ENCODE peak calls at places on chromosomes 2 and 18, in ten cellular contexts. One of them, this sample, is unnamed.

GRCh38 chr18:11962586-11962985 is 18.7 kb upstream of the IMPA2 start:
- DNase-seq in endodermal cell: no peak
- DNase-seq in OCI-LY7: no peak
- DNase-seq in prostate gland: no peak
- DNase-seq in spleen: no peak
- DNase-seq in CD4-positive, alpha-beta T cell: no peak
- DNase-seq in psoas muscle: no peak
- DNase-seq in fibroblast of lung: peak
- DNase-seq in uterus: no peak
- DNase-seq in lung: no peak
- DNase-seq in this sample: no peak

GRCh38 chr2:216108310-216108966 is 710 bp upstream of the XRCC5 start:
- DNase-seq in fibroblast of lung: no peak
- DNase-seq in CD4-positive, alpha-beta T cell: no peak
- DNase-seq in lung: no peak
- DNase-seq in prostate gland: no peak
- DNase-seq in endodermal cell: peak
- DNase-seq in uterus: no peak
- DNase-seq in spleen: no peak
- DNase-seq in psoas muscle: no peak
- DNase-seq in OCI-LY7: peak
- DNase-seq in this sample: no peak

GRCh38 chr2:190354003-190354690 is 10.8 kb downstream of the INPP1 start:
- DNase-seq in psoas muscle: no peak
- DNase-seq in spleen: no peak
- DNase-seq in CD4-positive, alpha-beta T cell: no peak
- DNase-seq in uterus: no peak
- DNase-seq in OCI-LY7: no peak
- DNase-seq in fibroblast of lung: peak
- DNase-seq in endodermal cell: peak
- DNase-seq in prostate gland: no peak
- DNase-seq in lung: no peak
- DNase-seq in this sample: no peak

GRCh38 chr2:42498482-42498881 is 4.7 kb upstream of the KCNG3 start:
- DNase-seq in prostate gland: no peak
- DNase-seq in OCI-LY7: no peak
- DNase-seq in fibroblast of lung: peak
- DNase-seq in lung: no peak
- DNase-seq in spleen: no peak
- DNase-seq in psoas muscle: no peak
- DNase-seq in endodermal cell: no peak
- DNase-seq in CD4-positive, alpha-beta T cell: no peak
- DNase-seq in uterus: no peak
- DNase-seq in this sample: no peak

GRCh38 chr2:173966274-173967098 is 1.3 kb upstream of the SP3 start:
- DNase-seq in endodermal cell: no peak
- DNase-seq in spleen: no peak
- DNase-seq in prostate gland: no peak
- DNase-seq in OCI-LY7: no peak
- DNase-seq in CD4-positive, alpha-beta T cell: no peak
- DNase-seq in fibroblast of lung: no peak
- DNase-seq in psoas muscle: no peak
- DNase-seq in uterus: no peak
- DNase-seq in lung: no peak
- DNase-seq in this sample: no peak

GRCh38 chr18:596288-596881 is 403 bp upstream of the CLUL1 start:
- DNase-seq in uterus: no peak
- DNase-seq in fibroblast of lung: peak
- DNase-seq in lung: peak
- DNase-seq in spleen: no peak
- DNase-seq in OCI-LY7: peak
- DNase-seq in endodermal cell: peak
- DNase-seq in prostate gland: peak
- DNase-seq in psoas muscle: no peak
- DNase-seq in CD4-positive, alpha-beta T cell: no peak
- DNase-seq in this sample: peak

GRCh38 chr2:45891719-45892118 is 240.2 kb downstream of the PRKCE start:
- DNase-seq in lung: no peak
- DNase-seq in endodermal cell: no peak
- DNase-seq in uterus: no peak
- DNase-seq in psoas muscle: no peak
- DNase-seq in fibroblast of lung: no peak
- DNase-seq in OCI-LY7: no peak
- DNase-seq in prostate gland: no peak
- DNase-seq in spleen: no peak
- DNase-seq in CD4-positive, alpha-beta T cell: no peak
- DNase-seq in this sample: no peak

GRCh38 chr2:230864605-230865323 is at the start of gene ITM2C:
- DNase-seq in CD4-positive, alpha-beta T cell: peak
- DNase-seq in OCI-LY7: peak
- DNase-seq in endodermal cell: peak
- DNase-seq in prostate gland: peak
- DNase-seq in psoas muscle: peak
- DNase-seq in spleen: peak
- DNase-seq in uterus: peak
- DNase-seq in lung: no peak
- DNase-seq in fibroblast of lung: peak
- DNase-seq in this sample: peak

GRCh38 chr2:138922973-138923563 is 142.9 kb upstream of the NXPH2 start:
- DNase-seq in endodermal cell: no peak
- DNase-seq in uterus: no peak
- DNase-seq in psoas muscle: no peak
- DNase-seq in prostate gland: no peak
- DNase-seq in spleen: no peak
- DNase-seq in CD4-positive, alpha-beta T cell: no peak
- DNase-seq in fibroblast of lung: peak
- DNase-seq in OCI-LY7: peak
- DNase-seq in lung: no peak
- DNase-seq in this sample: peak
- TF ChIP-seq CTCF in endodermal cell: peak
- TF ChIP-seq CTCF in uterus: no peak
- TF ChIP-seq CTCF in psoas muscle: peak
- TF ChIP-seq CTCF in prostate gland: no peak
- TF ChIP-seq CTCF in spleen: no peak
- TF ChIP-seq CTCF in CD4-positive, alpha-beta T cell: no peak
- TF ChIP-seq CTCF in fibroblast of lung: peak
- TF ChIP-seq CTCF in OCI-LY7: peak
- TF ChIP-seq CTCF in lung: no peak
- TF ChIP-seq CTCF in this sample: peak

GRCh38 chr2:112720785-112721184 is at the start of gene NT5DC4:
- DNase-seq in spleen: no peak
- DNase-seq in fibroblast of lung: no peak
- DNase-seq in uterus: no peak
- DNase-seq in psoas muscle: no peak
- DNase-seq in CD4-positive, alpha-beta T cell: no peak
- DNase-seq in OCI-LY7: no peak
- DNase-seq in endodermal cell: no peak
- DNase-seq in prostate gland: no peak
- DNase-seq in lung: no peak
- DNase-seq in this sample: no peak
- H3K27ac ChIP-seq in spleen: no peak
- H3K27ac ChIP-seq in fibroblast of lung: no peak
- H3K27ac ChIP-seq in uterus: no peak
- H3K27ac ChIP-seq in psoas muscle: no peak
- H3K27ac ChIP-seq in CD4-positive, alpha-beta T cell: no peak
- H3K27ac ChIP-seq in OCI-LY7: no peak
- H3K27ac ChIP-seq in endodermal cell: no peak
- H3K27ac ChIP-seq in prostate gland: no peak
- H3K27ac ChIP-seq in lung: no peak
- H3K27ac ChIP-seq in this sample: no peak

DNA sequence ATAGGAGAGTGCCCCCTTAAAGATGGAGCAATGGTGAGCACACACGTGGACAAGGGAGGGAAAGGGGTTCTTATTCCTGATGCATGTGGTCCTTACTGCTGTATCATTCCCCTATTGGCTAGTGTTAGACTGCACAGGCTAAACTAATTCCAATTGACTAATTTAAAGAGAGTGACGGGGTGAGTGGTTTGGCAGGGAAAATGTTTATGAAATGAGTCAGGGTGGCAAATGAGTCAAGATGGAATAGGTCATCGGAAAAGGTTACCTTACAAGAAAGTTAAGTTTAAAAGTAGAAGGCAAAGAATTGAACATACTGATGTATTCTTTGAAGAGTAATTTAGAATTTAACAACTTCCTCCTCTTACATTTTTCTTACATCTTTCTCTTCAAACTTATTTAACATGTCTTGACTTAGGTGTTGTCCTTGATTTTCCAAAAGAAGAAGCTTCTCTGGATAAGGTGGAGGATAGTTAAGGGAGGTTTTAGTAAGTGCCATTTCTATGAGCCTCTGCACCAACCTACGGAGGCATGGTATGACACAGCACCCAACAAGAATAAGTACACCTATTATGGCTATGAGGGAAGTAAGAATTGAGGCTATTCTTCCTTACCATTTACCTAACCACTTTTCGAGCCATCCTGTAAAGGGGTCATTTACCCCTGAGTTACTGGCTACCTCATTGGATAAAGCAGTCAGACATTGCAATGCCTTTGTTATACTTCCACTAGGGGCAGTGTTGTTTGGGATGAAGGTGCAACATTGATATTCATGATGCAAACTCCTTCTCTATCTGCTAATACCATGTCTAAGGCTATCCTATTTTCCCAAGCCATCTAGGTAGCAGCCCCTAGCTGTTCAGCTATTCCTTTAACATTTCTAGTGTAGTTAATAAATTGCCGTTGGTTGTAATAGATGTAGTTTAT is 1345.8 kb upstream of the LRRTM1 start:
- DNase-seq in uterus: no peak
- DNase-seq in psoas muscle: no peak
- DNase-seq in fibroblast of lung: peak
- DNase-seq in prostate gland: no peak
- DNase-seq in endodermal cell: no peak
- DNase-seq in OCI-LY7: no peak
- DNase-seq in CD4-positive, alpha-beta T cell: no peak
- DNase-seq in spleen: no peak
- DNase-seq in lung: no peak
- DNase-seq in this sample: peak
- TF ChIP-seq CTCF in uterus: no peak
- TF ChIP-seq CTCF in psoas muscle: no peak
- TF ChIP-seq CTCF in fibroblast of lung: peak
- TF ChIP-seq CTCF in prostate gland: no peak
- TF ChIP-seq CTCF in endodermal cell: peak
- TF ChIP-seq CTCF in OCI-LY7: peak
- TF ChIP-seq CTCF in CD4-positive, alpha-beta T cell: no peak
- TF ChIP-seq CTCF in spleen: no peak
- TF ChIP-seq CTCF in lung: no peak
- TF ChIP-seq CTCF in this sample: no peak

GRCh38 chr2:11387831-11388230 is 43.4 kb upstream of the ROCK2 start:
- DNase-seq in lung: no peak
- DNase-seq in spleen: no peak
- DNase-seq in uterus: no peak
- DNase-seq in CD4-positive, alpha-beta T cell: no peak
- DNase-seq in fibroblast of lung: no peak
- DNase-seq in prostate gland: peak
- DNase-seq in endodermal cell: no peak
- DNase-seq in OCI-LY7: no peak
- DNase-seq in psoas muscle: no peak
- DNase-seq in this sample: no peak

GRCh38 chr2:11385222-11385621 is 40.8 kb upstream of the ROCK2 start:
- DNase-seq in CD4-positive, alpha-beta T cell: no peak
- DNase-seq in psoas muscle: no peak
- DNase-seq in OCI-LY7: no peak
- DNase-seq in fibroblast of lung: no peak
- DNase-seq in uterus: no peak
- DNase-seq in spleen: no peak
- DNase-seq in lung: no peak
- DNase-seq in prostate gland: no peak
- DNase-seq in endodermal cell: no peak
- DNase-seq in this sample: no peak

GRCh38 chr2:11385847-11386246 is 41.4 kb upstream of the ROCK2 start:
- DNase-seq in prostate gland: no peak
- DNase-seq in spleen: no peak
- DNase-seq in uterus: no peak
- DNase-seq in fibroblast of lung: no peak
- DNase-seq in CD4-positive, alpha-beta T cell: no peak
- DNase-seq in psoas muscle: no peak
- DNase-seq in lung: no peak
- DNase-seq in endodermal cell: no peak
- DNase-seq in OCI-LY7: no peak
- DNase-seq in this sample: no peak

GRCh38 chr2:11388262-11389047 is 44.0 kb upstream of the ROCK2 start:
- DNase-seq in OCI-LY7: no peak
- DNase-seq in lung: no peak
- DNase-seq in fibroblast of lung: no peak
- DNase-seq in CD4-positive, alpha-beta T cell: no peak
- DNase-seq in uterus: no peak
- DNase-seq in endodermal cell: no peak
- DNase-seq in prostate gland: no peak
- DNase-seq in spleen: no peak
- DNase-seq in psoas muscle: no peak
- DNase-seq in this sample: no peak

GRCh38 chr2:11387100-11387390 is 42.6 kb upstream of the ROCK2 start:
- DNase-seq in fibroblast of lung: no peak
- DNase-seq in endodermal cell: no peak
- DNase-seq in prostate gland: peak
- DNase-seq in OCI-LY7: no peak
- DNase-seq in spleen: no peak
- DNase-seq in CD4-positive, alpha-beta T cell: no peak
- DNase-seq in psoas muscle: no peak
- DNase-seq in uterus: no peak
- DNase-seq in lung: no peak
- DNase-seq in this sample: no peak
- H3K27ac ChIP-seq in fibroblast of lung: no peak
- H3K27ac ChIP-seq in endodermal cell: no peak
- H3K27ac ChIP-seq in prostate gland: peak
- H3K27ac ChIP-seq in OCI-LY7: no peak
- H3K27ac ChIP-seq in spleen: no peak
- H3K27ac ChIP-seq in CD4-positive, alpha-beta T cell: no peak
- H3K27ac ChIP-seq in psoas muscle: no peak
- H3K27ac ChIP-seq in uterus: peak
- H3K27ac ChIP-seq in lung: no peak
- H3K27ac ChIP-seq in this sample: no peak

This sample was measured in RWPE1.